ENCODE peak calls at places on chromosomes 4 and X, in ten cellular contexts. One of them, this sample, is unnamed.

GRCh38 chrX:57587607-57588006 is 4.2 kb upstream of the ZXDB start:
- DNase-seq in activated B cell treated with CpG ODN at 0.5 μM for 24 hours: no peak
- DNase-seq in pancreas: no peak
- DNase-seq in tibial nerve: no peak
- DNase-seq in left lung: no peak
- DNase-seq in lower leg skin: no peak
- DNase-seq in fibroblast of pulmonary artery: no peak
- DNase-seq in uterus: no peak
- DNase-seq in transverse colon: no peak
- DNase-seq in DND-41: no peak
- DNase-seq in this sample: no peak

GRCh38 chr4:4859010-4859798 is at the start of gene MSX1:
- DNase-seq in pancreas: peak; percentile 79
- DNase-seq in transverse colon: peak; percentile 76
- DNase-seq in DND-41: no peak
- DNase-seq in activated B cell treated with CpG ODN at 0.5 μM for 24 hours: peak; percentile 48
- DNase-seq in lower leg skin: peak; percentile 79
- DNase-seq in fibroblast of pulmonary artery: peak; percentile 77
- DNase-seq in tibial nerve: peak; percentile 75
- DNase-seq in uterus: peak; percentile 92
- DNase-seq in left lung: peak; percentile 83
- DNase-seq in this sample: peak; percentile 88

GRCh38 chr4:183097251-183098079 is 1.6 kb upstream of the WWC2 start:
- DNase-seq in lower leg skin: peak; percentile 14
- DNase-seq in pancreas: peak; percentile 20
- DNase-seq in transverse colon: peak; percentile 11
- DNase-seq in tibial nerve: peak; percentile 19
- DNase-seq in left lung: peak; percentile 39
- DNase-seq in DND-41: no peak
- DNase-seq in activated B cell treated with CpG ODN at 0.5 μM for 24 hours: no peak
- DNase-seq in uterus: peak; percentile 37
- DNase-seq in fibroblast of pulmonary artery: no peak
- DNase-seq in this sample: peak; percentile 62

GRCh38 chr4:19631814-19632213 is 619.9 kb upstream of the SLIT2 start:
- DNase-seq in lower leg skin: no peak
- DNase-seq in fibroblast of pulmonary artery: no peak
- DNase-seq in activated B cell treated with CpG ODN at 0.5 μM for 24 hours: no peak
- DNase-seq in pancreas: no peak
- DNase-seq in tibial nerve: no peak
- DNase-seq in uterus: no peak
- DNase-seq in left lung: no peak
- DNase-seq in DND-41: no peak
- DNase-seq in transverse colon: no peak
- DNase-seq in this sample: no peak

GRCh38 chrX:120334137-120334536 is 22.9 kb upstream of the TMEM255A start:
- DNase-seq in DND-41: no peak
- DNase-seq in lower leg skin: no peak
- DNase-seq in tibial nerve: no peak
- DNase-seq in pancreas: no peak
- DNase-seq in uterus: no peak
- DNase-seq in left lung: no peak
- DNase-seq in fibroblast of pulmonary artery: no peak
- DNase-seq in activated B cell treated with CpG ODN at 0.5 μM for 24 hours: no peak
- DNase-seq in transverse colon: no peak
- DNase-seq in this sample: no peak

GRCh38 chr4:119733431-119733830 is 104.8 kb upstream of the PDE5A start:
- DNase-seq in fibroblast of pulmonary artery: no peak
- DNase-seq in pancreas: no peak
- DNase-seq in uterus: no peak
- DNase-seq in activated B cell treated with CpG ODN at 0.5 μM for 24 hours: no peak
- DNase-seq in transverse colon: no peak
- DNase-seq in lower leg skin: no peak
- DNase-seq in tibial nerve: no peak
- DNase-seq in DND-41: no peak
- DNase-seq in left lung: no peak
- DNase-seq in this sample: no peak

GRCh38 chr4:98555798-98556445 is 102.5 kb downstream of the TSPAN5 start:
- DNase-seq in uterus: no peak
- DNase-seq in DND-41: no peak
- DNase-seq in fibroblast of pulmonary artery: peak; percentile 74
- DNase-seq in activated B cell treated with CpG ODN at 0.5 μM for 24 hours: no peak
- DNase-seq in tibial nerve: no peak
- DNase-seq in lower leg skin: no peak
- DNase-seq in transverse colon: no peak
- DNase-seq in left lung: no peak
- DNase-seq in pancreas: no peak
- DNase-seq in this sample: no peak

GRCh38 chr4:51906167-51906647 is 63.3 kb downstream of the DCUN1D4 start:
- DNase-seq in transverse colon: no peak
- DNase-seq in lower leg skin: no peak
- DNase-seq in tibial nerve: no peak
- DNase-seq in left lung: no peak
- DNase-seq in uterus: no peak
- DNase-seq in activated B cell treated with CpG ODN at 0.5 μM for 24 hours: no peak
- DNase-seq in DND-41: no peak
- DNase-seq in fibroblast of pulmonary artery: peak; percentile 16
- DNase-seq in pancreas: no peak
- DNase-seq in this sample: no peak

GRCh38 chr4:6732441-6733357 is 16.7 kb downstream of the BLOC1S4 start:
- DNase-seq in DND-41: no peak
- DNase-seq in transverse colon: peak; percentile 68
- DNase-seq in pancreas: no peak
- DNase-seq in uterus: peak; percentile 77
- DNase-seq in activated B cell treated with CpG ODN at 0.5 μM for 24 hours: no peak
- DNase-seq in left lung: peak; percentile 71
- DNase-seq in lower leg skin: no peak
- DNase-seq in tibial nerve: peak; percentile 60
- DNase-seq in fibroblast of pulmonary artery: peak; percentile 93
- DNase-seq in this sample: peak; percentile 83

GRCh38 chr4:6734165-6734786 is 18.3 kb downstream of the BLOC1S4 start:
- DNase-seq in activated B cell treated with CpG ODN at 0.5 μM for 24 hours: no peak
- DNase-seq in uterus: no peak
- DNase-seq in tibial nerve: no peak
- DNase-seq in lower leg skin: no peak
- DNase-seq in DND-41: no peak
- DNase-seq in fibroblast of pulmonary artery: no peak
- DNase-seq in transverse colon: no peak
- DNase-seq in left lung: no peak
- DNase-seq in pancreas: no peak
- DNase-seq in this sample: no peak

GRCh38 chr4:6731780-6732179 is 15.8 kb downstream of the BLOC1S4 start:
- DNase-seq in pancreas: no peak
- DNase-seq in transverse colon: no peak
- DNase-seq in uterus: no peak
- DNase-seq in fibroblast of pulmonary artery: no peak
- DNase-seq in lower leg skin: no peak
- DNase-seq in left lung: no peak
- DNase-seq in activated B cell treated with CpG ODN at 0.5 μM for 24 hours: no peak
- DNase-seq in DND-41: no peak
- DNase-seq in tibial nerve: no peak
- DNase-seq in this sample: no peak

GRCh38 chr4:6731301-6731641 is 15.3 kb downstream of the BLOC1S4 start:
- DNase-seq in fibroblast of pulmonary artery: no peak
- DNase-seq in activated B cell treated with CpG ODN at 0.5 μM for 24 hours: no peak
- DNase-seq in pancreas: no peak
- DNase-seq in lower leg skin: no peak
- DNase-seq in DND-41: no peak
- DNase-seq in tibial nerve: no peak
- DNase-seq in left lung: no peak
- DNase-seq in uterus: no peak
- DNase-seq in transverse colon: no peak
- DNase-seq in this sample: no peak

DNA sequence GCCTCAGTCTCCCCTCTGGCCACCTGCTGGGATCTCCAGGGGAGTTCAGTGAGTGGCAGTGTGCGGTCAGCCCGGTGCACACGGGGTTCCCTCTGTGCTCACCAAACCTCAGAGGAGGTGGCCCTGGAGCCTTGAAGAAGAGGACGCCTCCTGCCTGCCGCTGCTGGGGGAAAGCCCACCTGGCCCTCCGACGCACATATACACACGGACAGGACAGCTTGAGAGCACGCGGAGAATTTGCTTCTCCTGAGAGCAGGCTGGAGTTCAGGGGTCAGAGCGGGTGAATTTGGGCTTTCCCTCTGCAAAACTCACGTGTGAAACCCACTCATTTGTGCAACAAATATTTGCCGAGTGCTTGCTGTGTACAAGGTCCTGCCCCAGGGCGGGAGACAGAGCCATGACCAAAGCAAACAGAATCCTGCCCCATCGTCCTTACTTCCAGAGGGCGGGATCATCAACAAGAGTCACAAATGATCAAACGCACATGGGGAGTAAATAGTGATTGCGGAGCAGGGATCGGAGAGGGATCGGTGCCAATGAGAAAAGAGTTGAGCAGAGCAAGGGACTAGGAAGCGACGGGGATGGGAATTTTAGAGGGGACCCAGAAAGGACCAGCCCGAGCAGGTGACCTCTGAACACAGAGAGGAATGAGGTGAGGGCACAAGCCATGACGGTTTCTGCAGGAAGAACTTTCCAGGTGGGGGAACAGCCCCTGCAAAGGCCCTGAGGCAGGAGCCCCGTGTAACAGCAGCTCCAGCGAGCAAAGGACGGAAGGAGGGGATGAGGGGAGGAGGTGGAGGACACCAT is 17.6 kb downstream of the BLOC1S4 start:
- DNase-seq in transverse colon: no peak
- DNase-seq in fibroblast of pulmonary artery: no peak
- DNase-seq in left lung: no peak
- DNase-seq in tibial nerve: no peak
- DNase-seq in uterus: no peak
- DNase-seq in DND-41: no peak
- DNase-seq in pancreas: no peak
- DNase-seq in activated B cell treated with CpG ODN at 0.5 μM for 24 hours: no peak
- DNase-seq in lower leg skin: no peak
- DNase-seq in this sample: peak; percentile 72
- TF ChIP-seq CTCF in transverse colon: no peak
- TF ChIP-seq CTCF in fibroblast of pulmonary artery: no peak
- TF ChIP-seq CTCF in left lung: no peak
- TF ChIP-seq CTCF in tibial nerve: no peak
- TF ChIP-seq CTCF in uterus: no peak
- TF ChIP-seq CTCF in DND-41: no peak
- TF ChIP-seq CTCF in pancreas: no peak
- TF ChIP-seq CTCF in activated B cell treated with CpG ODN at 0.5 μM for 24 hours: no peak
- TF ChIP-seq CTCF in lower leg skin: no peak
- TF ChIP-seq CTCF in this sample: no peak

GRCh38 chr4:5870220-5870619 is 22.7 kb downstream of the CRMP1 start:
- DNase-seq in pancreas: no peak
- DNase-seq in left lung: no peak
- DNase-seq in fibroblast of pulmonary artery: no peak
- DNase-seq in tibial nerve: no peak
- DNase-seq in lower leg skin: no peak
- DNase-seq in activated B cell treated with CpG ODN at 0.5 μM for 24 hours: no peak
- DNase-seq in DND-41: no peak
- DNase-seq in uterus: no peak
- DNase-seq in transverse colon: no peak
- DNase-seq in this sample: no peak

GRCh38 chr4:5863461-5864113 is 29.3 kb downstream of the CRMP1 start:
- DNase-seq in left lung: no peak
- DNase-seq in activated B cell treated with CpG ODN at 0.5 μM for 24 hours: no peak
- DNase-seq in transverse colon: no peak
- DNase-seq in uterus: no peak
- DNase-seq in lower leg skin: no peak
- DNase-seq in pancreas: no peak
- DNase-seq in tibial nerve: no peak
- DNase-seq in DND-41: peak; percentile 7
- DNase-seq in fibroblast of pulmonary artery: peak; percentile 84
- DNase-seq in this sample: no peak

GRCh38 chr4:5866841-5867782 is 25.8 kb downstream of the CRMP1 start:
- DNase-seq in tibial nerve: no peak
- DNase-seq in transverse colon: no peak
- DNase-seq in uterus: no peak
- DNase-seq in pancreas: no peak
- DNase-seq in activated B cell treated with CpG ODN at 0.5 μM for 24 hours: no peak
- DNase-seq in lower leg skin: no peak
- DNase-seq in left lung: no peak
- DNase-seq in fibroblast of pulmonary artery: no peak
- DNase-seq in DND-41: no peak
- DNase-seq in this sample: no peak

GRCh38 chr4:5870701-5871100 is 22.2 kb downstream of the CRMP1 start:
- DNase-seq in fibroblast of pulmonary artery: no peak
- DNase-seq in activated B cell treated with CpG ODN at 0.5 μM for 24 hours: no peak
- DNase-seq in pancreas: no peak
- DNase-seq in DND-41: no peak
- DNase-seq in left lung: no peak
- DNase-seq in tibial nerve: no peak
- DNase-seq in uterus: no peak
- DNase-seq in lower leg skin: no peak
- DNase-seq in transverse colon: no peak
- DNase-seq in this sample: no peak

GRCh38 chr4:5865896-5866599 is 26.8 kb downstream of the CRMP1 start:
- DNase-seq in uterus: no peak
- DNase-seq in pancreas: no peak
- DNase-seq in tibial nerve: no peak
- DNase-seq in left lung: no peak
- DNase-seq in lower leg skin: no peak
- DNase-seq in activated B cell treated with CpG ODN at 0.5 μM for 24 hours: no peak
- DNase-seq in transverse colon: no peak
- DNase-seq in fibroblast of pulmonary artery: no peak
- DNase-seq in DND-41: peak; percentile 27
- DNase-seq in this sample: no peak
- TF ChIP-seq CTCF in uterus: no peak
- TF ChIP-seq CTCF in pancreas: no peak
- TF ChIP-seq CTCF in tibial nerve: no peak
- TF ChIP-seq CTCF in left lung: no peak
- TF ChIP-seq CTCF in lower leg skin: no peak
- TF ChIP-seq CTCF in activated B cell treated with CpG ODN at 0.5 μM for 24 hours: no peak
- TF ChIP-seq CTCF in transverse colon: no peak
- TF ChIP-seq CTCF in fibroblast of pulmonary artery: no peak
- TF ChIP-seq CTCF in DND-41: no peak
- TF ChIP-seq CTCF in this sample: no peak

GRCh38 chrX:132676561-132677186 is 187.8 kb upstream of the MBNL3 start:
- DNase-seq in lower leg skin: no peak
- DNase-seq in activated B cell treated with CpG ODN at 0.5 μM for 24 hours: no peak
- DNase-seq in transverse colon: no peak
- DNase-seq in tibial nerve: no peak
- DNase-seq in pancreas: no peak
- DNase-seq in fibroblast of pulmonary artery: no peak
- DNase-seq in uterus: no peak
- DNase-seq in DND-41: peak; percentile 8
- DNase-seq in left lung: no peak
- DNase-seq in this sample: no peak
- TF ChIP-seq CTCF in lower leg skin: no peak
- TF ChIP-seq CTCF in activated B cell treated with CpG ODN at 0.5 μM for 24 hours: no peak
- TF ChIP-seq CTCF in transverse colon: no peak
- TF ChIP-seq CTCF in tibial nerve: no peak
- TF ChIP-seq CTCF in pancreas: no peak
- TF ChIP-seq CTCF in fibroblast of pulmonary artery: no peak
- TF ChIP-seq CTCF in uterus: no peak
- TF ChIP-seq CTCF in DND-41: peak; percentile 56
- TF ChIP-seq CTCF in left lung: no peak
- TF ChIP-seq CTCF in this sample: no peak

DNA sequence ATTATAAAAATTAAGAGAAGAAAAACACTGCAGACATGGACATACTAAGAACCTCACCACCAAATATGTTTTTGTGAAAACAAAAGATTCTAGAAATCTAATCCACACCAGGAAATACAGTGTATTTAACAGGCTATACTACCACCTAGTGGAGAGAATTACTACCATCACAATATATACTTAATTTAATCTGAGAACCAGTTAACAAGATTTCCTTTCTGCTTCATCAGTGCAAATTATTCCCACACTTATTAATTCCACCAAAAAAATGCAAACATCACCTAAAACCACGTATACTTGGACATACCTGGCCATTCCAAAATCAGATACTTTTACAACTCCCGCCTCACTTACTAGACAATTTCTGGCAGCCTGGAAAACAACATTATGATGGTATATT is 7.0 kb upstream of the TXK start:
- DNase-seq in pancreas: no peak
- DNase-seq in fibroblast of pulmonary artery: peak; percentile 68
- DNase-seq in lower leg skin: no peak
- DNase-seq in left lung: no peak
- DNase-seq in uterus: no peak
- DNase-seq in tibial nerve: no peak
- DNase-seq in DND-41: no peak
- DNase-seq in transverse colon: no peak
- DNase-seq in activated B cell treated with CpG ODN at 0.5 μM for 24 hours: no peak
- DNase-seq in this sample: no peak
- TF ChIP-seq CTCF in pancreas: peak; percentile 37
- TF ChIP-seq CTCF in fibroblast of pulmonary artery: peak; percentile 54
- TF ChIP-seq CTCF in lower leg skin: no peak
- TF ChIP-seq CTCF in left lung: no peak
- TF ChIP-seq CTCF in uterus: peak; percentile 33
- TF ChIP-seq CTCF in tibial nerve: peak; percentile 36
- TF ChIP-seq CTCF in DND-41: peak; percentile 68
- TF ChIP-seq CTCF in transverse colon: peak; percentile 73
- TF ChIP-seq CTCF in activated B cell treated with CpG ODN at 0.5 μM for 24 hours: peak; percentile 68
- TF ChIP-seq CTCF in this sample: peak; percentile 52